ENCODE peak calls at places on chromosomes 1 and 21, in eight cellular contexts. One of them, this sample, is unnamed. For H3K4me1 and H3K27me3, the result is how much of the 10 kb centered on the place peaks cover.

GRCh38 chr1:215052656-215053055 is 29.9 kb upstream of the KCNK2 start:
- DNase-seq in ascending aorta: no peak
- DNase-seq in pancreas: no peak
- DNase-seq in heart left ventricle: no peak
- DNase-seq in adrenal gland: no peak
- DNase-seq in hepatocyte: no peak
- DNase-seq in RWPE2: no peak
- DNase-seq in neural progenitor cell: no peak
- DNase-seq in this sample: no peak

GRCh38 chr1:156804572-156805243 is 11.9 kb downstream of the SH2D2A start:
- DNase-seq in ascending aorta: no peak
- DNase-seq in pancreas: no peak
- DNase-seq in heart left ventricle: no peak
- DNase-seq in adrenal gland: no peak
- DNase-seq in hepatocyte: no peak
- DNase-seq in RWPE2: no peak
- DNase-seq in neural progenitor cell: peak
- DNase-seq in this sample: no peak

GRCh38 chr1:6800728-6801127 is 15.5 kb downstream of the CAMTA1 start:
- DNase-seq in ascending aorta: no peak
- DNase-seq in pancreas: no peak
- DNase-seq in heart left ventricle: no peak
- DNase-seq in adrenal gland: no peak
- DNase-seq in hepatocyte: no peak
- DNase-seq in RWPE2: no peak
- DNase-seq in neural progenitor cell: no peak
- DNase-seq in this sample: no peak

GRCh38 chr1:171433451-171433850 is 51.9 kb upstream of the PRRC2C start:
- DNase-seq in ascending aorta: no peak
- DNase-seq in pancreas: no peak
- DNase-seq in heart left ventricle: no peak
- DNase-seq in adrenal gland: no peak
- DNase-seq in hepatocyte: no peak
- DNase-seq in RWPE2: no peak
- DNase-seq in neural progenitor cell: no peak
- DNase-seq in this sample: no peak

GRCh38 chr21:43734830-43735229 is 15.9 kb downstream of the PDXK start:
- DNase-seq in ascending aorta: no peak
- DNase-seq in pancreas: no peak
- DNase-seq in heart left ventricle: no peak
- DNase-seq in adrenal gland: no peak
- DNase-seq in hepatocyte: no peak
- DNase-seq in RWPE2: no peak
- DNase-seq in neural progenitor cell: no peak
- DNase-seq in this sample: no peak

GRCh38 chr1:151966061-151966460 is 27.6 kb downstream of the S100A10 start:
- DNase-seq in ascending aorta: no peak
- DNase-seq in pancreas: no peak
- DNase-seq in heart left ventricle: no peak
- DNase-seq in adrenal gland: no peak
- DNase-seq in hepatocyte: no peak
- DNase-seq in RWPE2: no peak
- DNase-seq in neural progenitor cell: no peak
- DNase-seq in this sample: no peak

GRCh38 chr1:91104712-91105111 is 82.9 kb upstream of the ZNF644 start:
- DNase-seq in ascending aorta: no peak
- DNase-seq in pancreas: no peak
- DNase-seq in heart left ventricle: no peak
- DNase-seq in adrenal gland: no peak
- DNase-seq in hepatocyte: no peak
- DNase-seq in RWPE2: no peak
- DNase-seq in neural progenitor cell: no peak
- DNase-seq in this sample: no peak

GRCh38 chr1:115725600-115725999 is 42.9 kb downstream of the CASQ2 start:
- DNase-seq in ascending aorta: no peak
- DNase-seq in pancreas: no peak
- DNase-seq in heart left ventricle: no peak
- DNase-seq in adrenal gland: peak
- DNase-seq in hepatocyte: no peak
- DNase-seq in RWPE2: no peak
- DNase-seq in neural progenitor cell: no peak
- DNase-seq in this sample: no peak

GRCh38 chr1:7784492-7785071 is 491 bp downstream of the PER3 start:
- DNase-seq in ascending aorta: peak
- DNase-seq in pancreas: peak
- DNase-seq in heart left ventricle: peak
- DNase-seq in adrenal gland: peak
- DNase-seq in hepatocyte: no peak
- DNase-seq in RWPE2: no peak
- DNase-seq in neural progenitor cell: peak
- DNase-seq in this sample: no peak

GRCh38 chr1:8460132-8460544 is 142.2 kb downstream of the SLC45A1 start:
- DNase-seq in ascending aorta: no peak
- DNase-seq in pancreas: no peak
- DNase-seq in heart left ventricle: no peak
- DNase-seq in adrenal gland: no peak
- DNase-seq in hepatocyte: no peak
- DNase-seq in RWPE2: no peak
- DNase-seq in neural progenitor cell: peak
- DNase-seq in this sample: no peak

GRCh38 chr1:65075123-65075976 is 72.7 kb upstream of the AK4 start:
- DNase-seq in ascending aorta: peak
- DNase-seq in pancreas: no peak
- DNase-seq in heart left ventricle: peak
- DNase-seq in adrenal gland: peak
- DNase-seq in hepatocyte: peak
- DNase-seq in RWPE2: no peak
- DNase-seq in neural progenitor cell: peak
- DNase-seq in this sample: peak

GRCh38 chr1:98045211-98046030 is 124.6 kb upstream of the DPYD start:
- DNase-seq in ascending aorta: peak
- DNase-seq in pancreas: peak
- DNase-seq in heart left ventricle: no peak
- DNase-seq in adrenal gland: no peak
- DNase-seq in hepatocyte: no peak
- DNase-seq in RWPE2: peak
- DNase-seq in neural progenitor cell: peak
- DNase-seq in this sample: no peak

GRCh38 chr1:239977414-239977813 is 114.3 kb upstream of the FMN2 start:
- DNase-seq in ascending aorta: no peak
- DNase-seq in pancreas: no peak
- DNase-seq in heart left ventricle: no peak
- DNase-seq in adrenal gland: no peak
- DNase-seq in hepatocyte: no peak
- DNase-seq in RWPE2: no peak
- DNase-seq in neural progenitor cell: no peak
- DNase-seq in this sample: no peak

GRCh38 chr1:23103001-23103879 is 65.4 kb downstream of the LUZP1 start:
- DNase-seq in ascending aorta: no peak
- DNase-seq in pancreas: no peak
- DNase-seq in heart left ventricle: no peak
- DNase-seq in adrenal gland: no peak
- DNase-seq in hepatocyte: no peak
- DNase-seq in RWPE2: no peak
- DNase-seq in neural progenitor cell: no peak
- DNase-seq in this sample: peak

GRCh38 chr1:11320153-11320936 is 47.3 kb downstream of the UBIAD1 start:
- DNase-seq in ascending aorta: no peak
- DNase-seq in pancreas: no peak
- DNase-seq in heart left ventricle: no peak
- DNase-seq in adrenal gland: no peak
- DNase-seq in hepatocyte: peak
- DNase-seq in RWPE2: no peak
- DNase-seq in neural progenitor cell: peak
- DNase-seq in this sample: peak

DNA sequence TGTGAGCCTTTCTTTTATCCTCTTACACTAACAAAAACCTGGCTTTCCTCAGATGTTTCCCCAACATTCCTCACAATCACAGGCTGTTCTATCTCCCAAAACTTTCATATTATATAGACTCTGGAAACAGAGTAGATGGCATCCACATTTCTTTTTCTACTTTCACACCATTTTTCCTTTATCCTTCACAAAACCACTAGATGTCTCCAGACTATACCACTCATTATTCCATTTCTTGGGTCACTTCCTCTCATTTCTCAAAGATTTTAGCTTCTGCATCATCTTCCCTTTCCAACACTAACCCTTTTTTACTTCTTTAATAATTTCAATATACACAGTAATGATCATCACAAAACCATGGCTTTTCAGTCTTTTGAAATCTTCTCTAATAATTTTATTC is 286.0 kb upstream of the DEPDC1 start:
- DNase-seq in ascending aorta: no peak
- DNase-seq in pancreas: no peak
- DNase-seq in heart left ventricle: no peak
- DNase-seq in adrenal gland: no peak
- DNase-seq in hepatocyte: no peak
- DNase-seq in RWPE2: no peak
- DNase-seq in neural progenitor cell: no peak
- DNase-seq in this sample: no peak
- TF ChIP-seq CTCF in ascending aorta: peak
- TF ChIP-seq CTCF in pancreas: no peak
- TF ChIP-seq CTCF in heart left ventricle: no peak
- TF ChIP-seq CTCF in adrenal gland: no peak
- TF ChIP-seq CTCF in hepatocyte: no peak
- TF ChIP-seq CTCF in RWPE2: peak
- TF ChIP-seq CTCF in neural progenitor cell: peak
- TF ChIP-seq CTCF in this sample: no peak

GRCh38 chr1:42934541-42935312 is 23.9 kb downstream of the SLC2A1 start:
- DNase-seq in ascending aorta: peak
- DNase-seq in pancreas: peak
- DNase-seq in heart left ventricle: no peak
- DNase-seq in adrenal gland: no peak
- DNase-seq in hepatocyte: no peak
- DNase-seq in RWPE2: peak
- DNase-seq in neural progenitor cell: no peak
- DNase-seq in this sample: peak
- H3K4me1 ChIP-seq in ascending aorta: under half
- H3K4me1 ChIP-seq in pancreas: under half
- H3K4me1 ChIP-seq in heart left ventricle: half or more
- H3K4me1 ChIP-seq in adrenal gland: under half
- H3K4me1 ChIP-seq in hepatocyte: half or more
- H3K4me1 ChIP-seq in RWPE2: half or more
- H3K4me1 ChIP-seq in neural progenitor cell: under half
- H3K4me1 ChIP-seq in this sample: half or more

GRCh38 chr1:24930703-24931480 is 816 bp upstream of the RUNX3 start:
- DNase-seq in ascending aorta: no peak
- DNase-seq in pancreas: no peak
- DNase-seq in heart left ventricle: no peak
- DNase-seq in adrenal gland: no peak
- DNase-seq in hepatocyte: no peak
- DNase-seq in RWPE2: no peak
- DNase-seq in neural progenitor cell: peak
- DNase-seq in this sample: no peak

GRCh38 chr1:24932284-24932683 is 2.2 kb upstream of the RUNX3 start:
- DNase-seq in ascending aorta: no peak
- DNase-seq in pancreas: peak
- DNase-seq in heart left ventricle: peak
- DNase-seq in adrenal gland: peak
- DNase-seq in hepatocyte: peak
- DNase-seq in RWPE2: no peak
- DNase-seq in neural progenitor cell: peak
- DNase-seq in this sample: no peak

GRCh38 chr1:24932725-24933294 is 2.7 kb upstream of the RUNX3 start:
- DNase-seq in ascending aorta: no peak
- DNase-seq in pancreas: no peak
- DNase-seq in heart left ventricle: no peak
- DNase-seq in adrenal gland: no peak
- DNase-seq in hepatocyte: no peak
- DNase-seq in RWPE2: no peak
- DNase-seq in neural progenitor cell: no peak
- DNase-seq in this sample: no peak

GRCh38 chr1:24929876-24930702 is at the start of gene RUNX3:
- DNase-seq in ascending aorta: peak
- DNase-seq in pancreas: peak
- DNase-seq in heart left ventricle: peak
- DNase-seq in adrenal gland: no peak
- DNase-seq in hepatocyte: peak
- DNase-seq in RWPE2: no peak
- DNase-seq in neural progenitor cell: peak
- DNase-seq in this sample: peak

GRCh38 chr1:24931481-24932221 is 1.6 kb upstream of the RUNX3 start:
- DNase-seq in ascending aorta: no peak
- DNase-seq in pancreas: no peak
- DNase-seq in heart left ventricle: no peak
- DNase-seq in adrenal gland: no peak
- DNase-seq in hepatocyte: no peak
- DNase-seq in RWPE2: no peak
- DNase-seq in neural progenitor cell: peak
- DNase-seq in this sample: no peak
- H3K27me3 ChIP-seq in ascending aorta: under half
- H3K27me3 ChIP-seq in pancreas: half or more
- H3K27me3 ChIP-seq in heart left ventricle: half or more
- H3K27me3 ChIP-seq in adrenal gland: half or more
- H3K27me3 ChIP-seq in hepatocyte: half or more
- H3K27me3 ChIP-seq in RWPE2: half or more
- H3K27me3 ChIP-seq in neural progenitor cell: half or more
- H3K27me3 ChIP-seq in this sample: half or more

DNA sequence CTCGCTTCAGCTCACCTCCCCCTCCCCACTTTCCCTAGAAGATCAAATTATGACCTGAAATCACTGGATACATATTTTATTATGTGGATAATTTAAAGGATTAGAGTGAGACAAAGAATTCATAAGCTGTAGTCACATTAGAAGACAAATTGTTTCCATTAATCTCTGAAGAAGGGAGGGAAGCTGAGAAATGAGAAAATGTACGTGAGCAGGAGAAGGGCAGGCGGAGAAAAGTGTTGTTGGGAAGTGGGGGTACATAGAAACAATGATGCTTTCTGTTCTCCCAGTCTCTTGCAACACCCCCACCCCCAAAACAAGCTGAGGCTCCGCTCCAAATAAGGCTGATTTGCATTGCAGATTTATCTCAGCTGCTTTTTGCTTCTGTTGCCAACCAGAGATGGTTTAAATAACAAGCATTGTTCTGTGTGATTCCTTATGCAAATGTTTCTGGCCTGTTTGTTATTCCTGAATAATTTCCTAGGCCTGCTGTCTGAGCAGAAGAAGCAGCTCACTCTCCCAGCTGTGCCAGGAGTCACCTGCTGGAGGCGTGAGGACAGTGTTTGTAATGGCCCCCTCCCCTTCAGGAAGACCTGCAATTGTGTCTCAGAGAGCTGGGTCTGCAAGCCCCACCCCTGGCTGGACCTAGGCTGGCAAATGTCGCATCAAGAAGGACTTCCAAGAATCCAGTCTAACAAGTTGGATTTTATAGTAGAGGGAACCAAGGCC is 121.8 kb upstream of the TNR start:
- DNase-seq in ascending aorta: no peak
- DNase-seq in pancreas: no peak
- DNase-seq in heart left ventricle: no peak
- DNase-seq in adrenal gland: no peak
- DNase-seq in hepatocyte: no peak
- DNase-seq in RWPE2: no peak
- DNase-seq in neural progenitor cell: peak
- DNase-seq in this sample: no peak
- TF ChIP-seq CTCF in ascending aorta: no peak
- TF ChIP-seq CTCF in pancreas: no peak
- TF ChIP-seq CTCF in heart left ventricle: no peak
- TF ChIP-seq CTCF in adrenal gland: no peak
- TF ChIP-seq CTCF in hepatocyte: no peak
- TF ChIP-seq CTCF in RWPE2: no peak
- TF ChIP-seq CTCF in neural progenitor cell: peak
- TF ChIP-seq CTCF in this sample: no peak

This sample was measured in colonic mucosa.